ENCODE peak calls at places on chromosomes 2 and 18, in seven cellular contexts. One of them, this sample, is unnamed.
A peak's percentile ranks its signal among the peaks of the same experiment; 100 is the strongest.

GRCh38 chr2:96863575-96864342 is 5.9 kb upstream of the ANKRD39 start:
- DNase-seq in heart right ventricle: no peak
- DNase-seq in WTC11: no peak
- DNase-seq in CD4-positive, alpha-beta T cell: no peak
- DNase-seq in sigmoid colon: peak; percentile 69
- DNase-seq in progenitor cell of endocrine pancreas: no peak
- DNase-seq in omental fat pad: no peak
- DNase-seq in this sample: no peak

GRCh38 chr2:111050701-111051376 is 69.9 kb upstream of the BCL2L11 start:
- DNase-seq in sigmoid colon: no peak
- DNase-seq in omental fat pad: no peak
- DNase-seq in WTC11: no peak
- DNase-seq in heart right ventricle: no peak
- DNase-seq in CD4-positive, alpha-beta T cell: no peak
- DNase-seq in progenitor cell of endocrine pancreas: no peak
- DNase-seq in this sample: no peak

GRCh38 chr2:129797489-129798300 is 181.8 kb upstream of the RAB6C start:
- DNase-seq in sigmoid colon: no peak
- DNase-seq in progenitor cell of endocrine pancreas: no peak
- DNase-seq in heart right ventricle: no peak
- DNase-seq in CD4-positive, alpha-beta T cell: no peak
- DNase-seq in omental fat pad: no peak
- DNase-seq in WTC11: no peak
- DNase-seq in this sample: no peak

GRCh38 chr2:173193925-173194324 is 118.3 kb downstream of the MAP3K20 start:
- DNase-seq in CD4-positive, alpha-beta T cell: no peak
- DNase-seq in WTC11: no peak
- DNase-seq in sigmoid colon: no peak
- DNase-seq in heart right ventricle: no peak
- DNase-seq in omental fat pad: no peak
- DNase-seq in progenitor cell of endocrine pancreas: no peak
- DNase-seq in this sample: no peak

GRCh38 chr2:195472835-195473234 is 184.2 kb upstream of the SLC39A10 start:
- DNase-seq in sigmoid colon: no peak
- DNase-seq in heart right ventricle: no peak
- DNase-seq in omental fat pad: no peak
- DNase-seq in progenitor cell of endocrine pancreas: no peak
- DNase-seq in WTC11: no peak
- DNase-seq in CD4-positive, alpha-beta T cell: no peak
- DNase-seq in this sample: no peak

GRCh38 chr2:24836206-24836605 is 43.0 kb downstream of the CENPO start:
- DNase-seq in WTC11: no peak
- DNase-seq in heart right ventricle: no peak
- DNase-seq in CD4-positive, alpha-beta T cell: no peak
- DNase-seq in omental fat pad: no peak
- DNase-seq in sigmoid colon: no peak
- DNase-seq in progenitor cell of endocrine pancreas: no peak
- DNase-seq in this sample: no peak

GRCh38 chr18:46398625-46399024 is 258.4 kb downstream of the LOXHD1 start:
- DNase-seq in sigmoid colon: no peak
- DNase-seq in WTC11: no peak
- DNase-seq in CD4-positive, alpha-beta T cell: no peak
- DNase-seq in progenitor cell of endocrine pancreas: no peak
- DNase-seq in heart right ventricle: no peak
- DNase-seq in omental fat pad: no peak
- DNase-seq in this sample: no peak

GRCh38 chr2:128282976-128283810 is 35.5 kb downstream of the HS6ST1 start:
- DNase-seq in progenitor cell of endocrine pancreas: no peak
- DNase-seq in heart right ventricle: peak; percentile 17
- DNase-seq in CD4-positive, alpha-beta T cell: no peak
- DNase-seq in sigmoid colon: peak; percentile 70
- DNase-seq in omental fat pad: no peak
- DNase-seq in WTC11: no peak
- DNase-seq in this sample: no peak

GRCh38 chr2:126792993-126793392 is 105.7 kb upstream of the TEX51 start:
- DNase-seq in heart right ventricle: no peak
- DNase-seq in progenitor cell of endocrine pancreas: no peak
- DNase-seq in CD4-positive, alpha-beta T cell: no peak
- DNase-seq in sigmoid colon: peak; percentile 18
- DNase-seq in WTC11: no peak
- DNase-seq in omental fat pad: no peak
- DNase-seq in this sample: no peak

GRCh38 chr2:67260348-67261277 is 136.5 kb upstream of the ETAA1 start:
- DNase-seq in heart right ventricle: peak; percentile 34
- DNase-seq in sigmoid colon: peak; percentile 95
- DNase-seq in CD4-positive, alpha-beta T cell: no peak
- DNase-seq in progenitor cell of endocrine pancreas: no peak
- DNase-seq in omental fat pad: peak; percentile 25
- DNase-seq in WTC11: no peak
- DNase-seq in this sample: no peak

GRCh38 chr2:182330451-182331325 is 96.1 kb downstream of the PDE1A start:
- DNase-seq in omental fat pad: no peak
- DNase-seq in WTC11: no peak
- DNase-seq in sigmoid colon: no peak
- DNase-seq in heart right ventricle: no peak
- DNase-seq in CD4-positive, alpha-beta T cell: no peak
- DNase-seq in progenitor cell of endocrine pancreas: no peak
- DNase-seq in this sample: no peak

GRCh38 chr2:120279708-120280107 is 27.1 kb downstream of the RALB start:
- DNase-seq in omental fat pad: no peak
- DNase-seq in WTC11: no peak
- DNase-seq in CD4-positive, alpha-beta T cell: no peak
- DNase-seq in progenitor cell of endocrine pancreas: no peak
- DNase-seq in heart right ventricle: no peak
- DNase-seq in sigmoid colon: no peak
- DNase-seq in this sample: no peak

GRCh38 chr2:120278901-120279300 is 26.2 kb downstream of the RALB start:
- DNase-seq in WTC11: no peak
- DNase-seq in sigmoid colon: no peak
- DNase-seq in heart right ventricle: no peak
- DNase-seq in progenitor cell of endocrine pancreas: no peak
- DNase-seq in CD4-positive, alpha-beta T cell: no peak
- DNase-seq in omental fat pad: no peak
- DNase-seq in this sample: no peak

GRCh38 chr2:120287183-120288015 is 34.7 kb downstream of the RALB start:
- DNase-seq in CD4-positive, alpha-beta T cell: no peak
- DNase-seq in sigmoid colon: no peak
- DNase-seq in progenitor cell of endocrine pancreas: no peak
- DNase-seq in heart right ventricle: no peak
- DNase-seq in omental fat pad: no peak
- DNase-seq in WTC11: no peak
- DNase-seq in this sample: no peak

GRCh38 chr2:120288016-120288373 is 35.3 kb downstream of the RALB start:
- DNase-seq in progenitor cell of endocrine pancreas: no peak
- DNase-seq in WTC11: no peak
- DNase-seq in omental fat pad: no peak
- DNase-seq in CD4-positive, alpha-beta T cell: no peak
- DNase-seq in sigmoid colon: no peak
- DNase-seq in heart right ventricle: no peak
- DNase-seq in this sample: no peak

DNA sequence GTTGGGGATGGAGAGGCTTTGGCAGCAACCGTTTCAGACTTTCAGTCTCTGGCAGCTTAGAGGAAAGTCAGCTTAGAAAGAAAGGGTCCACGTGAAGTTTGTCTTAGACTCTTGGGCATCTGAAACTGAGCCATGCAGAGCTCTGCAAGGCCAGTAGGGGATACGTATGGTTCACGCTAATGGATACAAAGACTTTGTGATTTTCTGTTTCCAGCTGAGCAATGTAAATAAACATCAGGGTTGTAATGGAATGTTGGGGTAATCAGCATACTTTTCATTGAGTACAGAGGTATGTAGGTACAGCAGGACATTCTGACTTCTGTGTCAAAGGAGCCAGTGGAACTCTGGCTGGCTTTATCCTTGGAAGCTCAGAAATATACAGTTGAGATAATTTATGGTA is 31.0 kb downstream of the RALB start:
- DNase-seq in progenitor cell of endocrine pancreas: no peak
- DNase-seq in sigmoid colon: no peak
- DNase-seq in heart right ventricle: no peak
- DNase-seq in omental fat pad: no peak
- DNase-seq in CD4-positive, alpha-beta T cell: no peak
- DNase-seq in WTC11: no peak
- DNase-seq in this sample: no peak
- TF ChIP-seq CTCF in progenitor cell of endocrine pancreas: peak; percentile 44
- TF ChIP-seq CTCF in sigmoid colon: no peak
- TF ChIP-seq CTCF in heart right ventricle: no peak
- TF ChIP-seq CTCF in omental fat pad: no peak
- TF ChIP-seq CTCF in CD4-positive, alpha-beta T cell: no peak
- TF ChIP-seq CTCF in WTC11: no peak
- TF ChIP-seq CTCF in this sample: peak; percentile 33

GRCh38 chr2:175207741-175208438 is 26.4 kb upstream of the ATP5MC3 start:
- DNase-seq in progenitor cell of endocrine pancreas: no peak
- DNase-seq in heart right ventricle: peak; percentile 56
- DNase-seq in sigmoid colon: no peak
- DNase-seq in omental fat pad: no peak
- DNase-seq in CD4-positive, alpha-beta T cell: no peak
- DNase-seq in WTC11: no peak
- DNase-seq in this sample: no peak

GRCh38 chr2:175205523-175205922 is 24.0 kb upstream of the ATP5MC3 start:
- DNase-seq in WTC11: no peak
- DNase-seq in CD4-positive, alpha-beta T cell: no peak
- DNase-seq in progenitor cell of endocrine pancreas: no peak
- DNase-seq in sigmoid colon: no peak
- DNase-seq in heart right ventricle: no peak
- DNase-seq in omental fat pad: no peak
- DNase-seq in this sample: no peak

GRCh38 chr2:175206866-175207265 is 25.4 kb upstream of the ATP5MC3 start:
- DNase-seq in CD4-positive, alpha-beta T cell: no peak
- DNase-seq in sigmoid colon: no peak
- DNase-seq in progenitor cell of endocrine pancreas: no peak
- DNase-seq in omental fat pad: no peak
- DNase-seq in heart right ventricle: no peak
- DNase-seq in WTC11: no peak
- DNase-seq in this sample: no peak

DNA sequence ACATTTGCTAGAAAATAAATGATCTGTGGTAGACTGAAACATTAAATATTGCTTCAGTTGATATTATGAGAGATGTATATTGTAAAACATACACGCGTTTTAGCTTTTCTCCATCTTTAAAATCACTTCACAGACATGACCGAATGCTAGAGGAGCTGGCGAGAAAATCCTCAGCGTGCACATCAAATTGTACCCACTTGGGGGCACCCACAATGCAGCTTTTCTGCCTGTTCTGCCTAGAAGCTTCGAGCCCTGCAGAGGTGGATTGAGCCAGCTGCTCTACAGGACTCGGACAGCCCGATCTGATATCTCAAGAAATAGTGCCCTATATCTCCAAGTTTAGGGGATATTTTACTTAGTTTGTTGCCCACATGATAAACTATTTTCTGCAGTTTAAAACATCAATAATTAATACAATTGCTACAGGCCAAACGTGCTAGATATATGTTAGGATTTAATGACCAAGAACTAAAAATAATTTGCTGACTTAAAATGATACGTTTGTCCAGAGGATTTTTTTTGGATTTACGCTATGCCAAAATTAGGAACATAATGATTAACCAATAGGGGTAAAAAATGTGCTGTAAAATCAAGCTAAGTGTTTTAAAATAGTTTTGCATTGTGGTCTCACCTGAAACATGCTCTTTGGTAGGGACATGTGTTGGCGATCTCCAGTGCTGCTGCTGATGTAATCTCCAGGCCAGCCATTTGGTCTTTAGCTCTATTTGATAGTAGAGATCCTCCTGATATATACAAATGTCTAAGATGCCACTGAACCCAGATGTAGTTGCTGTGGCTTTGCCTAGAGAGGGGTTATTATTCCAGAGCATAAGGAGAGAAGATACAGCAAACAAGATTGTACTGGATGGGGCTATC is 22.3 kb upstream of the ATP5MC3 start:
- DNase-seq in heart right ventricle: peak; percentile 16
- DNase-seq in omental fat pad: no peak
- DNase-seq in sigmoid colon: peak; percentile 71
- DNase-seq in CD4-positive, alpha-beta T cell: peak; percentile 45
- DNase-seq in progenitor cell of endocrine pancreas: peak; percentile 38
- DNase-seq in WTC11: peak; percentile 76
- DNase-seq in this sample: peak; percentile 71
- TF ChIP-seq CTCF in heart right ventricle: no peak
- TF ChIP-seq CTCF in omental fat pad: no peak
- TF ChIP-seq CTCF in sigmoid colon: peak; percentile 7
- TF ChIP-seq CTCF in CD4-positive, alpha-beta T cell: peak; percentile 47
- TF ChIP-seq CTCF in progenitor cell of endocrine pancreas: peak; percentile 66
- TF ChIP-seq CTCF in WTC11: no peak
- TF ChIP-seq CTCF in this sample: peak; percentile 41

DNA sequence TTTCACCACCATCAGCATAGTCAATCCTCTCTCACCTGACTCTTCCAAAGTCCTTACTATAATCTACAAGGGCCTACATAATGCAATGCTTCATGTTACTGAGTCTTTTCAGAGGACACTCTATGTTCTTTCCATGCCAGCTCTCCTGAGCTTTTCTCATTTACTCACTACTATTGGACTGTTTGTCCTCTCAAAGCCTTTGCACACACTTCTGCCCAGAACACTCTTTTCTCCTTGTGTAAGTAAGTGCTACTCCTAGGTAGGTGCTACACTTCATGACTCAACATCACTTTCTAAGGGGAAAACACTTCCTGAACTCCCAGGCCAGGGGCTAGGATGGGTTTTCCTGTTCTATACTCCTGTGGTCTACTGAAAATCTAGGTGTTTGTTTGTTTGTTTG is 82.5 kb upstream of the GULP1 start:
- DNase-seq in heart right ventricle: no peak
- DNase-seq in progenitor cell of endocrine pancreas: no peak
- DNase-seq in WTC11: no peak
- DNase-seq in CD4-positive, alpha-beta T cell: no peak
- DNase-seq in omental fat pad: no peak
- DNase-seq in sigmoid colon: no peak
- DNase-seq in this sample: no peak
- TF ChIP-seq CTCF in heart right ventricle: no peak
- TF ChIP-seq CTCF in progenitor cell of endocrine pancreas: no peak
- TF ChIP-seq CTCF in WTC11: no peak
- TF ChIP-seq CTCF in CD4-positive, alpha-beta T cell: no peak
- TF ChIP-seq CTCF in omental fat pad: no peak
- TF ChIP-seq CTCF in sigmoid colon: no peak
- TF ChIP-seq CTCF in this sample: no peak

DNA sequence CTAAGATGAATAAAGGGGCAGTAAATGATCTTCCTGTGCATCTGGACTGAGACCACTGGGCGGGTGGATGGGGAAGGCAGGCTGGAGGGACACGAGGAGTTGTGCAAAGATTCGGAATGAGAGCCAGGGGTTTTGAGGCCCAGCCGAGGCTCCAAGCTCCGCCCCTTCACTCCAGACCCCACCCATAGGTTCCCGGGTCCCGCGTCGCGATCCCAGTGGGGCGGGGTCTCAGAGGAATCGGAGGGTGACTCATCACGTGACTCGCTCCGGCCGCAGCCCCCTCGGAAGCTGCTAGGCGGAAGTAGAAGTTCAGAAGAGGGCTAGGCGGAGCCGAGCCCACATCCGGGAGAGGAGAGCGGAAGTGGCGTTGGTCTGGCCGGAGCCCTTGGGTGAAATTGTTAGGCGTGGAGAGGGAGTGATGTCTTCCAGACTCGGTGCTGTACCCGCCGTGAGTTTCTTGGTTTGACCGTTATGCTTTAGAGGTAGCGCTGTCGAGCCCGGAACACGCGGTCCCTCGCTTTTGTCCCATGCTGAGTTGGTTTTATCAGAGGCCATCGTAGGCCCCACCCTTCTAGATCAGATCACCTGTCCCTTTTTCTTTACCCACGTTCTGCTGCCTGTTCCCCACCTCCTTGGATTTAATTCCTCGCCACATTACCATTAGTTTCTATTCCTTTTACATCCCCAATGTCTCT is at the start of gene ZNF512:
- DNase-seq in WTC11: peak; percentile 92
- DNase-seq in heart right ventricle: peak; percentile 89
- DNase-seq in progenitor cell of endocrine pancreas: peak; percentile 88
- DNase-seq in omental fat pad: peak; percentile 53
- DNase-seq in CD4-positive, alpha-beta T cell: peak; percentile 72
- DNase-seq in sigmoid colon: peak; percentile 98
- DNase-seq in this sample: peak; percentile 76
- TF ChIP-seq CTCF in WTC11: no peak
- TF ChIP-seq CTCF in heart right ventricle: no peak
- TF ChIP-seq CTCF in progenitor cell of endocrine pancreas: no peak
- TF ChIP-seq CTCF in omental fat pad: no peak
- TF ChIP-seq CTCF in CD4-positive, alpha-beta T cell: no peak
- TF ChIP-seq CTCF in sigmoid colon: no peak
- TF ChIP-seq CTCF in this sample: no peak